ENCODE peak calls at places on chromosomes 6 and 20, in seven cellular contexts. L is SK-N-SH, U is HCT116, F is K562, R is GM12878, K is HepG2, N is H1. G is an unnamed sample.

GRCh38 chr6:1016329-1017302 is 295.3 kb upstream of the FOXQ1 start:
- DNase-seq in L (no peak), K (no peak), N (no peak), U (no peak), F (no peak), R (no peak), G (no peak)

GRCh38 chr6:30885999-30886896 is 1.9 kb downstream of the DDR1 start:
- DNase-seq in L (peak), R (no peak), K (peak), N (peak), U (peak), F (peak), G (peak)

GRCh38 chr6:112984899-112985298 is 637.8 kb downstream of the RFPL4B start:
- DNase-seq in F (no peak), L (no peak), K (no peak), U (no peak), N (no peak), R (no peak), G (no peak)

GRCh38 chr20:31595654-31596411 is 9.3 kb upstream of the ID1 start:
- DNase-seq in R (no peak), N (peak), F (peak), K (peak), U (peak), L (peak), G (no peak)

GRCh38 chr20:49187330-49188100 is 619 bp downstream of the STAU1 start:
- DNase-seq in L (peak), K (no peak), F (no peak), U (no peak), N (no peak), R (no peak), G (peak)

GRCh38 chr20:50118203-50118602 is 5.3 kb upstream of the UBE2V1 start:
- DNase-seq in N (no peak), R (no peak), K (no peak), L (no peak), F (no peak), U (no peak), G (no peak)

GRCh38 chr6:159692303-159693127 is 526 bp downstream of the SOD2 start:
- DNase-seq in R (no peak), F (no peak), N (no peak), K (peak), L (peak), U (no peak), G (no peak)

GRCh38 chr6:22926613-22927348 is 357.4 kb downstream of the HDGFL1 start:
- DNase-seq in F (no peak), R (no peak), K (no peak), U (no peak), N (no peak), L (peak), G (no peak)

GRCh38 chr6:7572213-7572943 is 17.6 kb upstream of the SNRNP48 start:
- DNase-seq in U (no peak), K (no peak), N (no peak), F (no peak), R (no peak), L (no peak), G (no peak)

GRCh38 chr20:62206388-62206775 is 13.7 kb downstream of the HRH3 start:
- DNase-seq in F (no peak), R (no peak), U (no peak), K (no peak), L (no peak), N (no peak), G (no peak)

GRCh38 chr6:38804368-38804767 is 89.3 kb downstream of the DNAH8 start:
- DNase-seq in K (no peak), R (no peak), U (no peak), F (no peak), N (no peak), L (no peak), G (no peak)

GRCh38 chr6:127201321-127201720 is 65.3 kb upstream of the RNF146 start:
- DNase-seq in R (no peak), L (no peak), N (no peak), U (no peak), K (no peak), F (no peak), G (no peak)

GRCh38 chr6:139423970-139424667 is 49.7 kb upstream of the CITED2 start:
- DNase-seq in R (no peak), L (no peak), N (no peak), U (no peak), K (no peak), F (no peak), G (no peak)

GRCh38 chr20:33250666-33251065 is 14.9 kb downstream of the BPIFA1 start:
- DNase-seq in F (no peak), N (no peak), K (no peak), L (no peak), U (no peak), R (no peak), G (no peak)

GRCh38 chr20:2804921-2805681 is 4.7 kb upstream of the CPXM1 start:
- DNase-seq in F (no peak), L (peak), N (peak), K (no peak), R (no peak), U (no peak), G (no peak)

GRCh38 chr20:29427201-29428060 is 1830.0 kb upstream of the DEFB115 start:
- DNase-seq in K (no peak), N (no peak), F (no peak), U (no peak), L (peak), R (no peak), G (no peak)

GRCh38 chr6:105034470-105034869 is 77.6 kb downstream of the LIN28B start:
- DNase-seq in K (no peak), U (no peak), R (no peak), L (no peak), F (no peak), N (no peak), G (no peak)

GRCh38 chr6:161736796-161737292 is 463.0 kb upstream of the AGPAT4 start:
- DNase-seq in K (no peak), U (no peak), N (no peak), L (no peak), F (no peak), R (no peak), G (no peak)

GRCh38 chr6:71965404-71965803 is 79.1 kb downstream of the RIMS1 start:
- DNase-seq in F (no peak), U (no peak), N (no peak), R (no peak), K (no peak), L (no peak), G (no peak)

GRCh38 chr6:118788702-118789101 is 105.2 kb upstream of the ASF1A start:
- DNase-seq in U (no peak), L (no peak), N (no peak), F (no peak), R (no peak), K (no peak), G (no peak)

GRCh38 chr20:48752963-48753362 is 74.8 kb downstream of the PREX1 start:
- DNase-seq in K (no peak), L (no peak), U (no peak), R (no peak), F (no peak), N (no peak), G (no peak)

GRCh38 chr6:149223934-149224333 is 93.6 kb upstream of the TAB2 start:
- DNase-seq in N (no peak), R (no peak), L (no peak), F (no peak), K (peak), U (no peak), G (no peak)

GRCh38 chr20:62822788-62823651 is 6.2 kb downstream of the COL9A3 start:
- DNase-seq in K (peak), L (peak), N (peak), U (peak), F (peak), R (no peak), G (no peak)

GRCh38 chr6:100300221-100300736 is 164.4 kb downstream of the SIM1 start:
- DNase-seq in U (peak), L (no peak), N (no peak), F (no peak), R (no peak), K (peak), G (no peak)

GRCh38 chr6:99002826-99003225 is 55.1 kb upstream of the FBXL4 start:
- DNase-seq in N (no peak), U (no peak), K (no peak), L (peak), R (no peak), F (no peak), G (no peak)

GRCh38 chr20:50596694-50597021 is 86.5 kb downstream of the PTPN1 start:
- DNase-seq in R (no peak), U (no peak), K (no peak), L (no peak), F (no peak), N (no peak), G (no peak)

GRCh38 chr20:48457261-48458002 is 370.4 kb downstream of the PREX1 start:
- DNase-seq in R (no peak), U (no peak), F (no peak), K (no peak), L (no peak), N (no peak), G (no peak)

GRCh38 chr6:170291271-170292110 is 613 bp upstream of the DLL1 start:
- DNase-seq in L (peak), R (no peak), N (peak), K (no peak), U (no peak), F (no peak), G (peak)

GRCh38 chr6:148304976-148305375 is 37.7 kb upstream of the SASH1 start:
- DNase-seq in N (no peak), U (no peak), L (no peak), K (no peak), F (no peak), R (no peak), G (no peak)

GRCh38 chr20:47310729-47311128 is 45.8 kb downstream of the ZMYND8 start:
- DNase-seq in R (no peak), F (no peak), N (no peak), U (no peak), L (no peak), K (no peak), G (no peak)
- TF ChIP-seq YY1 in R (no peak), F (no peak), N (no peak), U (no peak), L (no peak), K (no peak), G (no peak)

GRCh38 chr20:60877071-60877470 is 375.0 kb upstream of the CDH4 start:
- DNase-seq in U (no peak), N (no peak), K (no peak), F (no peak), R (no peak), L (no peak), G (no peak)
- TF ChIP-seq YY1 in U (no peak), N (no peak), K (no peak), F (no peak), R (no peak), L (no peak), G (no peak)

GRCh38 chr6:89388846-89389245 is 23.2 kb downstream of the RRAGD start:
- DNase-seq in R (no peak), L (no peak), N (no peak), K (no peak), U (no peak), F (no peak), G (no peak)

GRCh38 chr6:89387516-89388222 is 24.4 kb downstream of the RRAGD start:
- DNase-seq in R (peak), F (no peak), L (no peak), N (peak), K (no peak), U (no peak), G (no peak)

GRCh38 chr6:89386917-89387491 is 25.1 kb downstream of the RRAGD start:
- DNase-seq in U (no peak), K (no peak), R (peak), F (no peak), L (no peak), N (peak), G (no peak)

GRCh38 chr6:89385846-89386245 is 26.2 kb downstream of the RRAGD start:
- DNase-seq in F (no peak), N (peak), R (no peak), U (no peak), K (no peak), L (no peak), G (no peak)

GRCh38 chr6:89385156-89385667 is 26.9 kb downstream of the RRAGD start:
- DNase-seq in N (peak), F (no peak), U (no peak), K (no peak), R (peak), L (no peak), G (no peak)
- TF ChIP-seq YY1 in N (no peak), F (no peak), U (no peak), K (no peak), R (no peak), L (no peak), G (no peak)

DNA sequence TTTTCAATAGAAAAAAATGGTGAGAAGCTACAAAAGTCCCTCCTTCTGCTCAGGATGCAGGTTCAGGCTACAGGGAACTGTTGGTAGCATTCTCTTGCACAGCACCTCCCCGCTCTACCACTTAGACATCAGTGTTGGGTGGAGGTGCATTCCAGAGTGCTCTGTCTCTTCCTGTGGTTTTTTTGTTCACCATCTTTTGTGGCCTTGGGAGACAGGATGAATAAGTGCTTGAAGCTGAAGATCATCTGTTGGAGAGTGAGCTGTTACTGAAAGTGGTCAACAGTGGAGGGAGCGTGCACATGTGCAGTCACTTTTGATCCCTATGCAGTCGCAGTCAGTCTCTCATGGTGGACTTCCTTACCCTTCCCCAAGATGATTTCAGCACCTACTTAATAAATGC is 16.6 kb upstream of the BTBD3 start:
- DNase-seq in L (no peak), F (no peak), U (no peak), K (peak), R (no peak), N (no peak), G (no peak)
- TF ChIP-seq YY1 in L (peak), F (no peak), U (no peak), K (no peak), R (no peak), N (no peak), G (no peak)

DNA sequence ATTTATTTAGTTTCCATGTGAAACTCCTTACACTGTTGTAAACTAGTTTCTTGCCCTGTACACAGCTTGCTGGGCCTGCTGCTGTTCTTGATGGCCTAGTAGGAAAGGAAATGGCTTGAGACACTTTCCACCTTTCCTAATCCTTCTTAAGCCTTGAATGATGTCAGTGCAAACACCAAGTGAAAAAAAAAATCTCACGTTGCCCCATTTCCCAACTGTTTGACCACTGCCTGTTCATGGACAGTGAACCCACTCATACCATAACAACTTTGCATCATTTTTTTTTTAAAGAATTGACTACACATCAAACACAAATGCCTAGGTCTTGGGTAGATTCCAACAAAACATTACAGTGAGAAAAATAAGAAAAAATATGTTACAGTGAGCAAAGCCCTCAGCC is 653.6 kb upstream of the FLRT3 start:
- DNase-seq in K (peak), F (no peak), N (no peak), U (no peak), R (no peak), L (no peak), G (no peak)
- TF ChIP-seq YY1 in K (no peak), F (no peak), N (no peak), U (no peak), R (no peak), L (no peak), G (no peak)